ENCODE peak calls at places on chromosome 14, in four cellular contexts. One of them, this sample, is unnamed. For H3K27me3, the result is how much of the 10 kb centered on the place peaks cover.

GRCh38 chr14:79028281-79028680 is 858.1 kb downstream of the NRXN3 start:
- DNase-seq in keratinocyte: no peak
- DNase-seq in psoas muscle: no peak
- DNase-seq in heart right ventricle: no peak
- DNase-seq in this sample: no peak

GRCh38 chr14:33618361-33619095 is 332.3 kb downstream of the EGLN3 start:
- DNase-seq in psoas muscle: no peak
- DNase-seq in keratinocyte: no peak
- DNase-seq in heart right ventricle: no peak
- DNase-seq in this sample: no peak

GRCh38 chr14:72594099-72594901 is 299.6 kb downstream of the DPF3 start:
- DNase-seq in heart right ventricle: no peak
- DNase-seq in psoas muscle: no peak
- DNase-seq in keratinocyte: no peak
- DNase-seq in this sample: no peak

GRCh38 chr14:61388173-61388975 is 67.0 kb downstream of the PRKCH start:
- DNase-seq in psoas muscle: no peak
- DNase-seq in keratinocyte: peak
- DNase-seq in heart right ventricle: no peak
- DNase-seq in this sample: no peak

GRCh38 chr14:65910108-65910507 is 497.6 kb downstream of the FUT8 start:
- DNase-seq in psoas muscle: no peak
- DNase-seq in keratinocyte: no peak
- DNase-seq in heart right ventricle: no peak
- DNase-seq in this sample: no peak

GRCh38 chr14:89198544-89199329 is 218.3 kb downstream of the FOXN3 start:
- DNase-seq in heart right ventricle: no peak
- DNase-seq in psoas muscle: peak
- DNase-seq in keratinocyte: no peak
- DNase-seq in this sample: no peak

GRCh38 chr14:32593290-32593942 is 264.3 kb downstream of the AKAP6 start:
- DNase-seq in psoas muscle: no peak
- DNase-seq in heart right ventricle: no peak
- DNase-seq in keratinocyte: no peak
- DNase-seq in this sample: peak

GRCh38 chr14:33465952-33466700 is 484.7 kb downstream of the EGLN3 start:
- DNase-seq in heart right ventricle: no peak
- DNase-seq in keratinocyte: no peak
- DNase-seq in psoas muscle: no peak
- DNase-seq in this sample: no peak

DNA sequence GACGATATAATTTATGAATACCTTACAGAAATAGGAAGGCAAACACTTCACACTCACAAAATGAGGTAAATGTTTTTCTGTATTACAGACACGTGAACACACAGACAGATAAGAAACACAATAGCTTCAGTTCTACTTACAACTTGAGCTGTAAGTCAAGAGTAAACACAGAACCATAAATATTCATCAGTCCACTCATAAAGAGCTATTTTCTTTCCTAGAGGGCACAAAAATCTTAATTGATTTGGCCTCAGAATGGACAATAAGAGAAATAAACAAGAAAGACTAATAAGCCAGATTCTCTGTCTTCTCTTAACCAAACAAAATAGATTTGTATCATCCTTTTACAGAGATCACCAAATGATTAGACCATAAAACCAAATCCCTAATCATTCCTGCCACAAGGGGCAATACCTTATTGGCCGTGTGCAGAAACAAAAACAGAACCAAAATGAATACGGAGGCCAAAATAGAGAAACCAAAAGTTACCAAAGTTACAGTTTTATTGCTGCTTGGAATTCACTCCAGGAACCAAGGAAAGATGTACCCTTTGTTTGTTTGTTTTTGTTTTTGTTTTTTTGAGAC is 38.1 kb upstream of the GARIN2 start:
- DNase-seq in keratinocyte: no peak
- DNase-seq in psoas muscle: no peak
- DNase-seq in heart right ventricle: no peak
- DNase-seq in this sample: no peak
- TF ChIP-seq CTCF in keratinocyte: peak
- TF ChIP-seq CTCF in psoas muscle: no peak
- TF ChIP-seq CTCF in heart right ventricle: peak
- TF ChIP-seq CTCF in this sample: peak

DNA sequence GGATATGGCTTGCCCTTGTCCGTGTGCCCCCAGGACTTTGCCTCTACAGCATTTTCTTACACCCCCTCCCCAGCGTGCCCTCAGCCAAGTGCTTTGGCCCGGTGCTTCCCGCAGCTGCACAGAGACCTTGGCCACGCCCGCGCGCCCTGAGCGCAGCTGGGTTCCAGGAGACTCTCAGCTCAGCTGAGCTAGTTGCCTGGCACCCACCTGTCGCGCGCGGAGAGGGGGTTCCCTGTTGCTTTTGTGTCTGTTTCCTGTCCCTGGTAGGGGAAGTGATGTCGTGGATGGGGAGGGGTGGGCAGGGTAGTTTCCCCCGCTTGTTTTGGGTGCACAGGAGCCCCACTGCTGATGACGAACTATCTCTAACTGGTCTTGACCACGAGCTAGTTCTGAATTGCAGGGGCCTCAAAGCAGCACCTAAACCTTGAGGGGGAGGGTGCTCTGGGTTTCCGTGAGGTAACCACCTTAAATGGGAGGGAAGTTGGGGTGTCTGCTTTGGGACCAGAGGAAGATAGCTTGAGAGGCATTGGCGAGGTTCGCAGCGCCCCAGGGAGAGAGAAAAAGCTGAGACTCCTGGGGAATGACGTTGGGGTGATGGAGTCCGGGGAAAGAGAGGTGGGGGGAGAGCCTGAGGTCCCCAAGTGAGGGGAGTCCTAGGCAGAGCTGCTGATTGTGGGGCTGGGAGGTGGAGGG is 1.5 kb downstream of the DIO3 start:
- DNase-seq in heart right ventricle: no peak
- DNase-seq in keratinocyte: no peak
- DNase-seq in psoas muscle: peak
- DNase-seq in this sample: no peak
- H3K27me3 ChIP-seq in heart right ventricle: half or more
- H3K27me3 ChIP-seq in keratinocyte: half or more
- H3K27me3 ChIP-seq in psoas muscle: under half
- H3K27me3 ChIP-seq in this sample: under half

GRCh38 chr14:24329736-24330135 is 5.1 kb downstream of the ADCY4 start:
- DNase-seq in psoas muscle: peak
- DNase-seq in heart right ventricle: no peak
- DNase-seq in keratinocyte: no peak
- DNase-seq in this sample: no peak

GRCh38 chr14:24329073-24329663 is 5.7 kb downstream of the ADCY4 start:
- DNase-seq in psoas muscle: no peak
- DNase-seq in keratinocyte: no peak
- DNase-seq in heart right ventricle: no peak
- DNase-seq in this sample: no peak

GRCh38 chr14:24332094-24332983 is 2.5 kb downstream of the ADCY4 start:
- DNase-seq in heart right ventricle: peak
- DNase-seq in keratinocyte: no peak
- DNase-seq in psoas muscle: peak
- DNase-seq in this sample: no peak

GRCh38 chr14:24331731-24332093 is 3.2 kb downstream of the ADCY4 start:
- DNase-seq in heart right ventricle: no peak
- DNase-seq in psoas muscle: no peak
- DNase-seq in keratinocyte: no peak
- DNase-seq in this sample: no peak

DNA sequence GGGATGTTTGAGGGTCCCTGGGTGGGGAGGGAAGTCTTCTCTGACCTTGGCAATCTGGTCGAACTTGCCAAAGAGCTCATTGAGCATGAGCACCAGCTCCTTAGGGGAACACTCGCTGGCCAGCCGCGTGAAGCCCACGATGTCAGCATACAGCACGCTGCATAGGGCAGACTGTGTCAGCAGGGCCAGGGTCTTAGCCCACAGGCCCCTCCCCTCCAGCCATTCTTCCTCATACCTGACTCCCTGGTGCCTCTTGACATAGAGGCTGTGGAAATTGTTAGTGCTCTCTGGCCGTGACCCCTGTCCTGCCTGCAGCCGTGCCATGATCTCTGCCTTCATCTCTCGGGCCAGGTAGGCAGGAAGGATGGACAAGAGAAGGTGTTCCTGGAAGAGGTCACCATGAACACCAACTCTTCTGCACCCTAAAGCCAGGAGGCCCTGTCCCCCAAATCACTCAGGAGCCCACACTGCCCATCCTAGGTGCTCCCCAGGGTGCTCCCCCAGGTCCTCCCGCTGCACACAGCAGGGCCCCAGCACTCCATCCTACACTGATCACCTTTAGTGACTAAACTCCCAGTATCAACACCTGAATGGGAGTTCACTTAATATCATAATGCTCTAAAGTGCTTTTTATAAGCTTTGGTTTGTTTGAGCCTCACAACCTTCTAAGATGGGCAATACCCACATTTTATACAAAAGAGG is 3.7 kb downstream of the ADCY4 start:
- DNase-seq in heart right ventricle: no peak
- DNase-seq in keratinocyte: no peak
- DNase-seq in psoas muscle: no peak
- DNase-seq in this sample: no peak
- H3K4me3 ChIP-seq in heart right ventricle: no peak
- H3K4me3 ChIP-seq in keratinocyte: no peak
- H3K4me3 ChIP-seq in psoas muscle: no peak
- H3K4me3 ChIP-seq in this sample: no peak

GRCh38 chr14:95415993-95416392 is 96.3 kb upstream of the CLMN start:
- DNase-seq in heart right ventricle: no peak
- DNase-seq in keratinocyte: no peak
- DNase-seq in psoas muscle: peak
- DNase-seq in this sample: no peak

GRCh38 chr14:95413289-95414215 is 93.8 kb upstream of the CLMN start:
- DNase-seq in keratinocyte: no peak
- DNase-seq in heart right ventricle: no peak
- DNase-seq in psoas muscle: no peak
- DNase-seq in this sample: no peak

GRCh38 chr14:95418858-95419257 is 97.6 kb downstream of the SYNE3 start:
- DNase-seq in heart right ventricle: no peak
- DNase-seq in psoas muscle: no peak
- DNase-seq in keratinocyte: no peak
- DNase-seq in this sample: no peak

GRCh38 chr14:95419569-95419968 is 96.9 kb downstream of the SYNE3 start:
- DNase-seq in keratinocyte: no peak
- DNase-seq in heart right ventricle: no peak
- DNase-seq in psoas muscle: no peak
- DNase-seq in this sample: no peak

DNA sequence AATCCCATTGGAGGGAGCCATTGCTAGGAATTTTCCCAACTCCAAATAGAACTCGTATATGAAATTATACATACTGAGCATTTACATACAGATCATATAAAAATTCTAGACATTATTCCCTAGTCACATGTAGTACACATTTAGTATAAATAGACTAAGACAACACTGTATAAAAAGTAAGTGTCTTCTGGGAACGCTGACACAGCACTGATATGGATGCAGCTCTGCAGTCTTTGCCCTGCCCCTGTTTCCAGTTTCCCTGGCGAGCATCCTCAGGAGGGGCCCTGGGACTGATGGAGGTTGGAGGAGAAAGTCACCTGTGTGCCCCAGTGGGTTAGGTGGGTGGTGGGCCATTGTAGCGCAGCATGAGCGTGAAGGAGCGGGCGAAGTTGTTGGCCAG is 97.8 kb upstream of the CLMN start:
- DNase-seq in psoas muscle: no peak
- DNase-seq in heart right ventricle: no peak
- DNase-seq in keratinocyte: no peak
- DNase-seq in this sample: no peak
- TF ChIP-seq CTCF in psoas muscle: no peak
- TF ChIP-seq CTCF in heart right ventricle: no peak
- TF ChIP-seq CTCF in keratinocyte: no peak
- TF ChIP-seq CTCF in this sample: no peak

GRCh38 chr14:52840916-52841315 is 49.5 kb upstream of the GNPNAT1 start:
- DNase-seq in psoas muscle: no peak
- DNase-seq in keratinocyte: no peak
- DNase-seq in heart right ventricle: no peak
- DNase-seq in this sample: no peak
- H3K27me3 ChIP-seq in psoas muscle: under half
- H3K27me3 ChIP-seq in keratinocyte: under half
- H3K27me3 ChIP-seq in heart right ventricle: under half
- H3K27me3 ChIP-seq in this sample: under half

GRCh38 chr14:28975084-28975483 is 208.5 kb downstream of the FOXG1 start:
- DNase-seq in psoas muscle: no peak
- DNase-seq in heart right ventricle: no peak
- DNase-seq in keratinocyte: no peak
- DNase-seq in this sample: no peak
- H3K4me3 ChIP-seq in psoas muscle: no peak
- H3K4me3 ChIP-seq in heart right ventricle: no peak
- H3K4me3 ChIP-seq in keratinocyte: no peak
- H3K4me3 ChIP-seq in this sample: no peak

DNA sequence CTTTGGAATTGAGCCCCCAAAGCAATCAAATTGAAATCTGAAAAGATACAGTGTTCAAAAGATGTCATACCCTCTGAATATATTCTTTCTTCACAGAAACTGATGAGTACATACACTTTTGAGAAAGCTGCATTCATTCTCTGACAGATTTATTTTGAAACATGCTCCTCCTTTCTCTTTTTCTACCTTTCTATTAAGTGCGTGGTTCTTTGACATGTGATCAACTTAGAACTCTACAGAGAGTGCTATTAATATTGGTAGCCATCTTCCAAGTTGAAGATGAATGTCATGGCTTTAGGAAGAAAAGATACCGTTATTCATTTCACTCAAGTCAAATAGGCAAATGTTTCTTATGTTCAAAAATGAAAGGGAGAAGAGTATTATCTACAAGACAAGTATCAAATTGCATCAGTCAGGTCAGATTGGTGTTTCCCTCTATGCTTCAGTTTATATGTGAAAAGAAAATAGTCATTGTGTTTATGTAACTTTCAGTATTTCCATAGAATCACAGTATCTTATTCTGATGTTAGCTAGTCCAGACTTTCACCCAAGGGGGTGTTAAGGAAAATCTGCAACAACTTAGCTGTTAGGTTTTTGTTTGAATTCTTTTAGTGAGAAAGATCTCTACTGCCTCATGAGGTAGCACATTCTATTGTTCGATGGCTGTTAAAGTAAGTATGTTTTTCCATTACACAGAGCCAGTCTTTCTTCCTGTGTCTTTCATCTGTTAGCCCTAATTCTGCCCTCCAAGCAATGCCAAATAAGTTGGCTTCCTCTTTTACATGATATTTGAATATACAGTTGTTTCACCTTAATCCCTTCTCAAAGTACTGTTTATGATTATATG is 55.4 kb upstream of the GARIN2 start:
- DNase-seq in heart right ventricle: no peak
- DNase-seq in keratinocyte: no peak
- DNase-seq in psoas muscle: no peak
- DNase-seq in this sample: no peak
- TF ChIP-seq CTCF in heart right ventricle: no peak
- TF ChIP-seq CTCF in keratinocyte: no peak
- TF ChIP-seq CTCF in psoas muscle: no peak
- TF ChIP-seq CTCF in this sample: no peak

GRCh38 chr14:76373456-76373855 is 2.5 kb upstream of the ESRRB start:
- DNase-seq in psoas muscle: no peak
- DNase-seq in heart right ventricle: no peak
- DNase-seq in keratinocyte: no peak
- DNase-seq in this sample: no peak
- H3K27me3 ChIP-seq in psoas muscle: under half
- H3K27me3 ChIP-seq in heart right ventricle: half or more
- H3K27me3 ChIP-seq in keratinocyte: under half
- H3K27me3 ChIP-seq in this sample: under half